ENCODE peak calls at places on chromosomes 2 and 18, in five cellular contexts. X is suprapubic skin, N is gastrocnemius medialis, P is cardiac fibroblast, A is AG04450. D is an unnamed sample.
A peak's percentile ranks its signal among the peaks of the same experiment; 100 is the strongest.

GRCh38 chr2:229688141-229688540 is 26.2 kb downstream of the DNER start:
- DNase-seq in P (no peak), A (no peak), X (no peak), N (no peak), D (no peak)

GRCh38 chr2:55057474-55057873 is 7.2 kb upstream of the RTN4 start:
- DNase-seq in P (no peak), X (no peak), A (no peak), N (no peak), D (no peak)

GRCh38 chr2:3780477-3781402 is 77.4 kb downstream of the DCDC2C start:
- DNase-seq in A (no peak), X (no peak), P (peak; percentile 21), N (no peak), D (peak; percentile 81)

GRCh38 chr18:63264871-63265270 is 54.7 kb downstream of the BCL2 start:
- DNase-seq in A (no peak), X (no peak), P (no peak), N (peak; percentile 11), D (no peak)

GRCh38 chr2:123513351-123513750 is 511.7 kb upstream of the CNTNAP5 start:
- DNase-seq in A (no peak), N (no peak), X (no peak), P (no peak), D (no peak)

GRCh38 chr2:144944506-144945230 is 424.7 kb upstream of the ZEB2 start:
- DNase-seq in N (no peak), A (no peak), P (peak; percentile 7), X (no peak), D (no peak)

GRCh38 chr2:100611079-100612029 is 48.6 kb downstream of the PDCL3 start:
- DNase-seq in P (no peak), X (no peak), A (no peak), N (no peak), D (no peak)

GRCh38 chr18:74284501-74285004 is 7.2 kb downstream of the CYB5A start:
- DNase-seq in P (peak; percentile 63), A (no peak), X (no peak), N (no peak), D (no peak)

GRCh38 chr2:203596183-203596582 is 61.1 kb upstream of the RAPH1 start:
- DNase-seq in A (no peak), N (no peak), P (no peak), X (no peak), D (no peak)

GRCh38 chr2:79432731-79433146 is 80.1 kb upstream of the CTNNA2 start:
- DNase-seq in X (no peak), A (no peak), N (no peak), P (no peak), D (no peak)

GRCh38 chr2:222842517-222843174 is 18.2 kb upstream of the ACSL3 start:
- DNase-seq in P (peak; percentile 56), A (no peak), N (no peak), X (no peak), D (no peak)

GRCh38 chr2:165390875-165391274 is 78.6 kb upstream of the CSRNP3 start:
- DNase-seq in N (no peak), A (no peak), P (no peak), X (no peak), D (no peak)

DNA sequence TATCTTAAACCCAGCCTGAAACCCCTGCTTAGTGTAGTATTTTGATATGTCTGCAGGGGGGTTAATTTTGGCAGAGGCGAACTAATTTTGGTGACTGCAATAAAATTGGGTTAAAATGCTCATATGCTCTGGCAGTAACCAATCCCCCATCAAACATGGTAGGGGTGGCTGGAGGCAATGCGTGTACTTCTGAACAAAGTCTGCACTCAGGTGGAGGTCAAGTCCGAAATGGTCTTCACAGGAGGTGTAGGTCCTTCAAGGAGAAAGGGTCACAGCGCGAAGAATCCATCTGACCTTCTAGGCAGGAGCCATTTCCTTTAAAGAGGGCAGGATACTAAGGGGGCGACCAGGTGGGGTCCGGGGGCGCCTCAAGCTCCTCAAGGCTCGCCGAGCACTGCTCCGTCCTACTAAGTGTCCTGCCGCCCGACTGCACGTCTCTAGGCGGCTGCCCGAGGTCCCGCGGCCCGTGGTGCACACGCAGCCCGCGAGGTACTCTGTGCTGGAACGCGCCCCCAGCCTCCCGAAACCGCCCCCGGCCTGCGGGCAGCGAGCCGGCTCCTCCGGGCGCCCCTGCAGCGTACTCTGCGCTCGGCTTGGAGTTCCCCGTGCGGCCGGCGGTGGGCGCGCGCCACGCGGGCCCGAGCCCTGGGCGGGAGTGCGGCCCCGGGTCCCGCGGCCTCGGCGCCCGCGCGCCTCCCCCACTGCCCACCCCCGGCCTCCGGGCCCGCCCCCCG is 1.7 kb upstream of the LDLRAD4 start:
- DNase-seq in A (no peak), P (no peak), X (no peak), N (no peak), D (peak; percentile 88)
- H3K4me3 ChIP-seq in A (no peak overlapping the region), P (no peak overlapping the region), X (peak overlapping the region; percentile 86), N (peak overlapping the region; percentile 82), D (peak overlapping the region; percentile 71)

GRCh38 chr18:47870605-47871004 is 59.9 kb downstream of the SMAD2 start:
- DNase-seq in N (no peak), A (no peak), P (no peak), X (no peak), D (no peak)
- TF ChIP-seq CTCF in N (no peak), A (no peak), P (no peak), X (no peak), D (no peak)

GRCh38 chr2:20622296-20622686 is 28.6 kb downstream of the HS1BP3 start:
- DNase-seq in X (no peak), N (no peak), P (no peak), A (no peak), D (peak; percentile 84)

GRCh38 chr2:20622731-20623130 is 28.2 kb downstream of the HS1BP3 start:
- DNase-seq in P (no peak), X (peak; percentile 60), A (no peak), N (peak; percentile 94), D (no peak)

GRCh38 chr2:20624156-20624883 is 26.6 kb downstream of the HS1BP3 start:
- DNase-seq in A (no peak), X (peak; percentile 59), N (no peak), P (no peak), D (peak; percentile 81)

GRCh38 chr2:20623741-20624155 is 27.1 kb downstream of the HS1BP3 start:
- DNase-seq in X (peak; percentile 57), A (no peak), P (no peak), N (no peak), D (no peak)

GRCh38 chr2:20623241-20623640 is 27.7 kb downstream of the HS1BP3 start:
- DNase-seq in P (no peak), X (peak; percentile 43), N (no peak), A (no peak), D (no peak)
- H3K4me3 ChIP-seq in P (no peak overlapping the region), X (no peak overlapping the region), N (no peak overlapping the region), A (no peak overlapping the region), D (no peak overlapping the region)

GRCh38 chr2:136323935-136324334 is 206.0 kb upstream of the CXCR4 start:
- DNase-seq in N (no peak), P (no peak), A (no peak), X (no peak), D (no peak)

GRCh38 chr2:136324966-136325365 is 207.0 kb upstream of the CXCR4 start:
- DNase-seq in P (no peak), A (no peak), X (no peak), N (no peak), D (no peak)

GRCh38 chr2:136319651-136320050 is 201.7 kb upstream of the CXCR4 start:
- DNase-seq in X (no peak), P (no peak), A (no peak), N (no peak), D (no peak)

GRCh38 chr2:136323212-136323611 is 205.3 kb upstream of the CXCR4 start:
- DNase-seq in N (no peak), X (no peak), P (no peak), A (no peak), D (no peak)

DNA sequence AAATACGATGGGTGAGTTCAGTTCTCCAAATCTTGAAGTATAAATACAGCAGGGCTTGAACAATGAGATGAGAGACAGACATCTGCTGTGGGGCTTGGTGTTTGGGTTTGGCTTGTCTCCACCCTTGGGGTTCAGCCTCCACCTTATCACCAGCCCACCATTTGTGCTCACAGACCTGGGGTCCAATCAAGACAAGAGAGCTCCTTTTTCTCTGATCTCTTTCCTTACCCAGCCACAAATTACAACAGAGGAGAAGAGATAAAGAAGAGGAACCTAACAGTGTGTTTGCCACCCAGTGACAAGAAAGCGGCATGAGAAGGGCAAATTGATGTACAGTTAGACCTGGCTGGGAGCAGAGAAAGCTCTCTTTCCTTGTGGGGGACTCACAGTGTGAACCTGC is 204.5 kb upstream of the CXCR4 start:
- DNase-seq in A (no peak), N (no peak), X (no peak), P (no peak), D (no peak)
- TF ChIP-seq CTCF in A (no peak), N (no peak), X (no peak), P (no peak), D (no peak)

DNA sequence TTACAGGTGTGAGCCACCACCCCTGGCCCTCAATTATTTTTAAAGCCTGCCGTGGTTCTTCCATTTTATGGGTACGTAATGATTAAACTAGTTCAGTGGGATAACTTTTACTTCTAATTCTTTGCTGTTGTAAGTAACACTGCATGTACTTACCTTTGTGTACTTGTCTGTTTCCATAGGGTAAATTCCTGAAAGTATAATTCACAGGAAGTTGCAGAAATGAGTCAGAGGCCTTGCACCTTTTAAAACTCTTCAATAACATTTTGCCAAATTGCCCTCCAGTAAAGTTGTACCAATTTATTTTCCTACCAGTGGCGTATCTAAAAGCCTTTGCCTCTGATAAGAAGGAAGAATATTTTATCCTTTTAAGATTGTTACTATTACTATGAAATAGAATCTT is 65.0 kb downstream of the CAB39 start:
- DNase-seq in X (no peak), N (no peak), P (peak; percentile 40), A (no peak), D (no peak)
- H3K4me3 ChIP-seq in X (no peak overlapping the region), N (no peak overlapping the region), P (no peak overlapping the region), A (no peak overlapping the region), D (no peak overlapping the region)

GRCh38 chr18:476368-476767 is 24.1 kb downstream of the COLEC12 start:
- DNase-seq in A (no peak), X (no peak), N (no peak), P (no peak), D (no peak)
- TF ChIP-seq CTCF in A (no peak), X (no peak), N (no peak), P (no peak), D (no peak)

GRCh38 chr2:181130686-181131085 is 150.3 kb downstream of the UBE2E3 start:
- DNase-seq in X (no peak), P (peak; percentile 54), N (no peak), A (no peak), D (no peak)

GRCh38 chr2:181129654-181130053 is 149.2 kb downstream of the UBE2E3 start:
- DNase-seq in P (no peak), A (no peak), N (no peak), X (no peak), D (no peak)

GRCh38 chr2:181126311-181126710 is 145.9 kb downstream of the UBE2E3 start:
- DNase-seq in P (no peak), N (no peak), X (no peak), A (no peak), D (no peak)

GRCh38 chr2:181128199-181128598 is 147.8 kb downstream of the UBE2E3 start:
- DNase-seq in P (no peak), X (no peak), A (no peak), N (no peak), D (no peak)

DNA sequence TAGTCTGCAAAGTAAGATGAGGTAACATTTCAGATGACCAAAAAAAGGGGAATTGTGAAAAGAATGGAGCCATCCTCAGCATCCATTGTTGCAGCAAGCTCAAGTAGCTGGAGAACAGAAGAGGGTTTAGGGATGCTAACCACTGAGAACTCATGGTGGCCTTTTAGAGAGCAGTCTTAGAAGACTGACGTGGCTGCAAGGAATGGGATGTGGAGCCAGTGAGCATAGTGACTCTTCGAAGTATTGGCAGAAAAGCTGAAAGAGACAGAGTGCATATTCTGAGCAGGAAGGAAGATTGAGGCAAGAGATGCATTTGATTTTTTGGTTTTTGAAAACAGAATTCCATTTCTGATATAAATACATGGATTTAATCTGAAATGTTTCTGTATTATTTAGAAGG is 151.2 kb downstream of the UBE2E3 start:
- DNase-seq in A (no peak), P (no peak), N (no peak), X (no peak), D (no peak)
- H3K4me3 ChIP-seq in A (no peak overlapping the region), P (no peak overlapping the region), N (no peak overlapping the region), X (no peak overlapping the region), D (no peak overlapping the region)

D was measured in lower leg skin.